ENCODE peak calls at places on chromosome 11, in six cellular contexts. H is spleen, K is transverse colon, M is stomach, D is HCT116, R is sigmoid colon. Q is an unnamed sample. For H3K4me1, the result is how much of the 10 kb centered on the place peaks cover.

GRCh38 chr11:58577441-58578135 is 1.3 kb upstream of the ZFP91 start:
- DNase-seq in D (no peak), H (peak), K (peak), R (peak), M (peak), Q (no peak)

GRCh38 chr11:96246718-96247540 is 96.1 kb downstream of the MAML2 start:
- DNase-seq in D (peak), M (no peak), K (no peak), R (no peak), H (no peak), Q (no peak)

GRCh38 chr11:5596611-5597201 is at the start of gene TRIM6:
- DNase-seq in M (peak), K (peak), D (no peak), R (peak), H (peak), Q (peak)

GRCh38 chr11:19604679-19605375 is 107.8 kb upstream of the NAV2 start:
- DNase-seq in H (no peak), K (no peak), D (no peak), R (no peak), M (no peak), Q (no peak)

GRCh38 chr11:115941481-115941993 is 437.3 kb upstream of the CADM1 start:
- DNase-seq in M (no peak), D (no peak), K (peak), H (no peak), R (peak), Q (no peak)

GRCh38 chr11:16587670-16588069 is 150.8 kb upstream of the C11orf58 start:
- DNase-seq in R (no peak), D (no peak), M (peak), K (no peak), H (no peak), Q (no peak)

GRCh38 chr11:71458146-71459070 is 5.4 kb downstream of the NADSYN1 start:
- DNase-seq in D (no peak), M (no peak), R (no peak), K (no peak), H (peak), Q (no peak)

GRCh38 chr11:64863381-64864060 is 14.9 kb downstream of the EHD1 start:
- DNase-seq in K (no peak), H (peak), R (peak), M (no peak), D (no peak), Q (no peak)

GRCh38 chr11:110833033-110833484 is 120.8 kb upstream of the ARHGAP20 start:
- DNase-seq in M (no peak), D (no peak), H (no peak), K (no peak), R (no peak), Q (no peak)

GRCh38 chr11:134358853-134359490 is 27.2 kb downstream of the GLB1L2 start:
- DNase-seq in D (no peak), M (no peak), R (peak), K (no peak), H (no peak), Q (peak)

GRCh38 chr11:70072471-70073187 is 5.5 kb upstream of the ANO1 start:
- DNase-seq in R (peak), K (no peak), H (peak), M (no peak), D (no peak), Q (peak)

GRCh38 chr11:12157241-12157661 is 46.9 kb downstream of the MICAL2 start:
- DNase-seq in R (no peak), M (no peak), K (no peak), D (no peak), H (no peak), Q (no peak)

GRCh38 chr11:69948256-69949141 is 129.3 kb upstream of the FGF3 start:
- DNase-seq in K (peak), M (peak), R (no peak), D (peak), H (peak), Q (no peak)

GRCh38 chr11:133681901-133682300 is 149.6 kb upstream of the OPCML start:
- DNase-seq in D (no peak), M (no peak), H (no peak), K (no peak), R (no peak), Q (no peak)

GRCh38 chr11:31913985-31914384 is 102.9 kb upstream of the PAX6 start:
- DNase-seq in K (no peak), H (no peak), R (no peak), D (no peak), M (no peak), Q (no peak)

GRCh38 chr11:68040957-68041591 is 2.2 kb downstream of the TCIRG1 start:
- DNase-seq in D (no peak), R (peak), M (no peak), H (peak), K (no peak), Q (no peak)
- H3K4me1 ChIP-seq in D (under half), R (half or more), M (half or more), H (half or more), K (under half), Q (under half)

DNA sequence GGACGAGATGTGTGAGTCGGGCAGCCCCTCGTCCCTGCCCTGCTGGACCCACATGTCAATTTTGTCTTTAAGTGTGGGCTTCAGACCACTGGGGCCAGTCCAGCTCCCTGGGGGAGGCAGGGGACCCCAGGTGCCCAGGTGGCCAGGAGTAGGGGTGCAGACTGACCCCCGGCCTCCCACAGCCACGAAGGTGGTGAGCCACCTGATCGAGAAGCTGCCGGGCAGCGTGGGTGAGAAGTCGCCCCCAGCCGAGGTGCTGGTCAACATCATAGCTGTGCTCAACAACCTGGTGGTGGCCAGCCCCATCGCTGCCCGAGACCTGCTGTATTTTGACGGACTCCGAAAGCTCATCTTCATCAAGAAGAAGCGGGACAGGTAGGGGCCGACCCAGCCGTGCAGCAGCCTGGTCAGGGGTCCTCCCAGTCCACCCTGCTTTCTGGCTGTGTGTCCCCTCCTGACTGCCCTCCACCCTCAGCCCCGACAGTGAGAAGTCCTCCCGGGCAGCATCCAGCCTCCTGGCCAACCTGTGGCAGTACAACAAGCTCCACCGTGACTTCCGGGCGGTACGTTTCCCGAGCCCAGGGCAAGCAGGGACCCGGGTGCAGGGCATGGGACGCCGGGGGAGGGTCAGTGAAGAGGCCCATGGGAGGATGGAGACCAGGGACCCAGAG is 9.9 kb downstream of the PKP3 start:
- DNase-seq in D (no peak), H (peak), K (no peak), R (no peak), M (no peak), Q (no peak)
- TF ChIP-seq POLR2AphosphoS5 in D (no peak), H (no peak), K (no peak), R (no peak), M (no peak), Q (no peak)

GRCh38 chr11:47356129-47356997 is 3.9 kb upstream of the MYBPC3 start:
- DNase-seq in K (no peak), H (no peak), R (no peak), M (no peak), D (no peak), Q (no peak)
- H3K27ac ChIP-seq in K (no peak), H (peak), R (no peak), M (no peak), D (no peak), Q (no peak)

DNA sequence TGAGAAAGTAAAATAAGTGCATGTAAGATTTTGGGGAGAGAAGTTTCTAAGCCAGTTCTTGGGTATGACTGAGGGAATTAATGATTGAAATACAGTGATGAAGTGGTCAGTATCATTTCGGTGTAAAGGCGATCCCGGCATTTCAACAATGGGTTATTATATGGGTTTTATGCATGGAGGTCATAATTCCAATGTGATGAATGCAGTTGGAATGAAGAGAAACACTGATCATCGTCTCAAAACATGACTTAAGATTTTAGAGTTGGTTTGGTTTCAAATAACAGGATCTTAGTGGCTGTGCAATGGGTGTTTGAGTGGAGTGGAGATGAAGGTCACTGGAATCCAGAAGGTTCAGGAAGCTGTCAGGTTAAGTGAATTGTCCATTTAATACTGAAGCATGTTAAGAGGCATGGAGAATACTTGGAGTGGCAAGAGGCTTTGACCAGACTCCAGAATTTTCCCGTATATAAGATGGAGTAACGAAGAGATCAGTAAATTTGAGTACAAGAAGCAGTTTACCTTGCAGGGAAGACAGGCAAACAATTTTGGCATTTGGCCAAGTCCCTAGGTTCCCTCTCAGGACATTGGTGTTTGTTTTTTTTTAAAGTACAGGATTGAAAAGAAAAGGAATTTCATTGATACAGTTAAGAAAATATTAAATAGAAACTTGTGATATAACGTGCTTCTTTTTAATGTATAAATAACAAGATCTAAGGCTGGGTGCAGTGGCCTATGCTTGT is 96.4 kb upstream of the BIRC3 start:
- DNase-seq in R (no peak), K (no peak), H (no peak), D (no peak), M (no peak), Q (no peak)
- H3K4me1 ChIP-seq in R (under half), K (under half), H (under half), D (under half), M (under half), Q (under half)

DNA sequence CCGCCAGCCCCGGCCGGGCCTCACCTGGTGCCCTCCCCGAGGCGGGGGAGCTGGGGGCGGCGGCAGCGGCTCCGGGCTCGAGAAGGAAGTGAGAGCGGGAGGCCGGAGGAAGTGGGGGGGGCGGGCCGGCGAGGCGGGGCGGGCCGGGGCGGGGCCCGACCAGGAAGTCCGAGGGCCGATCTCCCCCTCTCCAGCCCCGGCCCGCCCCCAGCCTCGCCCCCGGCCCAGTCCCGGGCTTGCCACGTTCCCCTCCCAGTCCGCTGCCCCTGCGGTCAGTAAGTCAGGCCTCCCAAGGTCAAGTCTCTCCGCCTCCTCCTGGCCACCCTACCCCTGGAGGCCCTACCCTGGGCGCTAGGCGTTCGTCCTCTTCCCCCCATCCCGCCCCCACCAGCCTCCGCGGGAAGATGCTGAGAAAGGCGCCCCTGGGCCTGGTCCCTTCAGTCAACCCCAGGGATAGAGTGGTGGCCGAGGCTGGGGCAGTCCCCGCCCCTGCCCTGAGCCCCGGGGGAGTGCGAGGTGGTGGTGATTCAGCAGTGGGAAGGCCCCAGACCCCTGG is at the start of gene RHOG:
- DNase-seq in D (no peak), R (peak), K (peak), H (peak), M (peak), Q (peak)
- TF ChIP-seq POLR2AphosphoS5 in D (peak), R (peak), K (peak), H (peak), M (no peak), Q (no peak)

DNA sequence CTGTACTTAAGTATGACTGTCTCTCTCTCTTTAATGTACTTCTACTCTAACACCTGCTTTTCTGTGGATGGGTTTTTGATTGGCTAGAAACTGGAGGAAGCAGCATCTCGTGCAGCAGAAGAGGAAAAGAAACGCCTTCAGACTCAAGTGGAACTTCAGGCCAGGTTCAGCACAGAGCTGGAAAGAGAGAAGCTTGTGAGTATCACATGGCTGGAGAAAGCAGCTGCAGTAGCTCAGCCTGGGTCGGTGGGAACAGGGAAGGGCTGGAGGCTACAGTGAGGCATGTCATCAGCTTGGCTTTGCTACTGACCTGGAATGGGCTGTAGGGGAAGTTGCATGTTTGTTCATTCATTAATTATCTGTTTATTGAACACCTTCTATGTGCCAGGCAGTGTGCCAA is 74.2 kb downstream of the SWAP70 start:
- DNase-seq in H (no peak), D (no peak), K (peak), R (peak), M (no peak), Q (no peak)
- H3K27ac ChIP-seq in H (peak), D (no peak), K (no peak), R (no peak), M (no peak), Q (peak)

GRCh38 chr11:46351606-46352005 is 4.3 kb downstream of the DGKZ start:
- DNase-seq in R (no peak), M (no peak), K (no peak), D (no peak), H (no peak), Q (no peak)

GRCh38 chr11:46351148-46351547 is 3.9 kb downstream of the DGKZ start:
- DNase-seq in D (no peak), K (no peak), M (no peak), R (no peak), H (no peak), Q (no peak)

GRCh38 chr11:46353706-46354105 is 6.4 kb downstream of the DGKZ start:
- DNase-seq in R (no peak), M (no peak), K (no peak), D (no peak), H (no peak), Q (no peak)

GRCh38 chr11:46350695-46351094 is 3.4 kb downstream of the DGKZ start:
- DNase-seq in H (no peak), R (no peak), D (no peak), K (no peak), M (no peak), Q (no peak)

GRCh38 chr11:46352063-46352841 is 5.0 kb downstream of the DGKZ start:
- DNase-seq in D (no peak), K (peak), M (peak), R (no peak), H (peak), Q (peak)
- H3K4me1 ChIP-seq in D (under half), K (under half), M (half or more), R (under half), H (half or more), Q (under half)

Q was measured in breast epithelium.